ENCODE peak calls at places on chromosomes 11 and 22, in eight cellular contexts. One of them, this sample, is unnamed.

GRCh38 chr11:36672815-36673450 is 74.9 kb upstream of the RAG2 start:
- DNase-seq in GM12891: no peak
- DNase-seq in tibial nerve: peak; percentile 75
- DNase-seq in K562: peak; percentile 32
- DNase-seq in astrocyte of the cerebellum: peak; percentile 23
- DNase-seq in AG08395: peak; percentile 20
- DNase-seq in stimulated activated CD4-positive, alpha-beta T cell treated with anti-CD3 and anti-CD28 coated beads, TNF-alpha, amount 100 ng/mL, for 48 hours: no peak
- DNase-seq in Karpas-422: peak; percentile 77
- DNase-seq in this sample: no peak

GRCh38 chr11:61293869-61294716 is 1.0 kb downstream of the VWCE start:
- DNase-seq in stimulated activated CD4-positive, alpha-beta T cell treated with anti-CD3 and anti-CD28 coated beads, TNF-alpha, amount 100 ng/mL, for 48 hours: peak; percentile 29
- DNase-seq in K562: no peak
- DNase-seq in tibial nerve: peak; percentile 47
- DNase-seq in GM12891: peak; percentile 67
- DNase-seq in Karpas-422: peak; percentile 53
- DNase-seq in astrocyte of the cerebellum: no peak
- DNase-seq in AG08395: peak; percentile 69
- DNase-seq in this sample: peak; percentile 6

GRCh38 chr11:23797624-23798419 is 699.0 kb upstream of the LUZP2 start:
- DNase-seq in K562: no peak
- DNase-seq in astrocyte of the cerebellum: no peak
- DNase-seq in GM12891: no peak
- DNase-seq in Karpas-422: no peak
- DNase-seq in stimulated activated CD4-positive, alpha-beta T cell treated with anti-CD3 and anti-CD28 coated beads, TNF-alpha, amount 100 ng/mL, for 48 hours: no peak
- DNase-seq in tibial nerve: no peak
- DNase-seq in AG08395: no peak
- DNase-seq in this sample: no peak

GRCh38 chr11:31233425-31233824 is 136.1 kb downstream of the DCDC1 start:
- DNase-seq in GM12891: no peak
- DNase-seq in tibial nerve: no peak
- DNase-seq in Karpas-422: peak; percentile 43
- DNase-seq in astrocyte of the cerebellum: no peak
- DNase-seq in K562: no peak
- DNase-seq in AG08395: no peak
- DNase-seq in stimulated activated CD4-positive, alpha-beta T cell treated with anti-CD3 and anti-CD28 coated beads, TNF-alpha, amount 100 ng/mL, for 48 hours: no peak
- DNase-seq in this sample: no peak

GRCh38 chr22:17910561-17911311 is 113.6 kb downstream of the MICAL3 start:
- DNase-seq in Karpas-422: no peak
- DNase-seq in astrocyte of the cerebellum: no peak
- DNase-seq in stimulated activated CD4-positive, alpha-beta T cell treated with anti-CD3 and anti-CD28 coated beads, TNF-alpha, amount 100 ng/mL, for 48 hours: no peak
- DNase-seq in AG08395: peak; percentile 92
- DNase-seq in GM12891: no peak
- DNase-seq in K562: no peak
- DNase-seq in tibial nerve: peak; percentile 28
- DNase-seq in this sample: peak; percentile 94

GRCh38 chr11:66328307-66329144 is 7.7 kb downstream of the RIN1 start:
- DNase-seq in astrocyte of the cerebellum: no peak
- DNase-seq in Karpas-422: peak; percentile 93
- DNase-seq in AG08395: peak; percentile 81
- DNase-seq in GM12891: peak; percentile 91
- DNase-seq in stimulated activated CD4-positive, alpha-beta T cell treated with anti-CD3 and anti-CD28 coated beads, TNF-alpha, amount 100 ng/mL, for 48 hours: peak; percentile 72
- DNase-seq in K562: peak; percentile 85
- DNase-seq in tibial nerve: peak; percentile 80
- DNase-seq in this sample: no peak

GRCh38 chr11:44949160-44950035 is 1.3 kb downstream of the TP53I11 start:
- DNase-seq in K562: peak; percentile 48
- DNase-seq in astrocyte of the cerebellum: no peak
- DNase-seq in GM12891: no peak
- DNase-seq in Karpas-422: no peak
- DNase-seq in stimulated activated CD4-positive, alpha-beta T cell treated with anti-CD3 and anti-CD28 coated beads, TNF-alpha, amount 100 ng/mL, for 48 hours: no peak
- DNase-seq in AG08395: peak; percentile 57
- DNase-seq in tibial nerve: no peak
- DNase-seq in this sample: no peak

GRCh38 chr22:20523118-20523983 is 15.9 kb downstream of the MED15 start:
- DNase-seq in stimulated activated CD4-positive, alpha-beta T cell treated with anti-CD3 and anti-CD28 coated beads, TNF-alpha, amount 100 ng/mL, for 48 hours: no peak
- DNase-seq in AG08395: peak; percentile 73
- DNase-seq in Karpas-422: no peak
- DNase-seq in K562: peak; percentile 76
- DNase-seq in GM12891: no peak
- DNase-seq in tibial nerve: no peak
- DNase-seq in astrocyte of the cerebellum: no peak
- DNase-seq in this sample: peak; percentile 27

GRCh38 chr11:106733518-106734162 is 284.6 kb downstream of the GUCY1A2 start:
- DNase-seq in GM12891: no peak
- DNase-seq in K562: no peak
- DNase-seq in stimulated activated CD4-positive, alpha-beta T cell treated with anti-CD3 and anti-CD28 coated beads, TNF-alpha, amount 100 ng/mL, for 48 hours: no peak
- DNase-seq in Karpas-422: no peak
- DNase-seq in tibial nerve: no peak
- DNase-seq in astrocyte of the cerebellum: no peak
- DNase-seq in AG08395: no peak
- DNase-seq in this sample: no peak

GRCh38 chr11:64251986-64252837 is 882 bp downstream of the PLCB3 start:
- DNase-seq in astrocyte of the cerebellum: no peak
- DNase-seq in K562: peak; percentile 74
- DNase-seq in tibial nerve: no peak
- DNase-seq in GM12891: no peak
- DNase-seq in AG08395: peak; percentile 70
- DNase-seq in Karpas-422: peak; percentile 70
- DNase-seq in stimulated activated CD4-positive, alpha-beta T cell treated with anti-CD3 and anti-CD28 coated beads, TNF-alpha, amount 100 ng/mL, for 48 hours: no peak
- DNase-seq in this sample: no peak

GRCh38 chr22:41480397-41480735 is 11.4 kb downstream of the ACO2 start:
- DNase-seq in stimulated activated CD4-positive, alpha-beta T cell treated with anti-CD3 and anti-CD28 coated beads, TNF-alpha, amount 100 ng/mL, for 48 hours: no peak
- DNase-seq in GM12891: no peak
- DNase-seq in tibial nerve: no peak
- DNase-seq in K562: no peak
- DNase-seq in Karpas-422: no peak
- DNase-seq in AG08395: peak; percentile 37
- DNase-seq in astrocyte of the cerebellum: peak; percentile 66
- DNase-seq in this sample: no peak

GRCh38 chr22:49303061-49303735 is 524.5 kb downstream of the BRD1 start:
- DNase-seq in AG08395: no peak
- DNase-seq in tibial nerve: no peak
- DNase-seq in astrocyte of the cerebellum: no peak
- DNase-seq in GM12891: no peak
- DNase-seq in Karpas-422: no peak
- DNase-seq in stimulated activated CD4-positive, alpha-beta T cell treated with anti-CD3 and anti-CD28 coated beads, TNF-alpha, amount 100 ng/mL, for 48 hours: no peak
- DNase-seq in K562: no peak
- DNase-seq in this sample: no peak

GRCh38 chr11:116366980-116367640 is 405.7 kb downstream of the BUD13 start:
- DNase-seq in Karpas-422: no peak
- DNase-seq in tibial nerve: no peak
- DNase-seq in GM12891: no peak
- DNase-seq in AG08395: no peak
- DNase-seq in K562: no peak
- DNase-seq in astrocyte of the cerebellum: peak; percentile 2
- DNase-seq in stimulated activated CD4-positive, alpha-beta T cell treated with anti-CD3 and anti-CD28 coated beads, TNF-alpha, amount 100 ng/mL, for 48 hours: no peak
- DNase-seq in this sample: no peak

GRCh38 chr11:107040447-107041444 is 22.5 kb upstream of the GUCY1A2 start:
- DNase-seq in tibial nerve: no peak
- DNase-seq in Karpas-422: no peak
- DNase-seq in astrocyte of the cerebellum: peak; percentile 89
- DNase-seq in K562: no peak
- DNase-seq in stimulated activated CD4-positive, alpha-beta T cell treated with anti-CD3 and anti-CD28 coated beads, TNF-alpha, amount 100 ng/mL, for 48 hours: no peak
- DNase-seq in AG08395: no peak
- DNase-seq in GM12891: no peak
- DNase-seq in this sample: no peak

GRCh38 chr11:66420671-66421476 is at the start of gene NPAS4:
- DNase-seq in Karpas-422: no peak
- DNase-seq in K562: no peak
- DNase-seq in stimulated activated CD4-positive, alpha-beta T cell treated with anti-CD3 and anti-CD28 coated beads, TNF-alpha, amount 100 ng/mL, for 48 hours: no peak
- DNase-seq in GM12891: no peak
- DNase-seq in AG08395: no peak
- DNase-seq in tibial nerve: no peak
- DNase-seq in astrocyte of the cerebellum: no peak
- DNase-seq in this sample: no peak

GRCh38 chr22:29308791-29309262 is 2.4 kb downstream of the GAS2L1 start:
- DNase-seq in K562: no peak
- DNase-seq in tibial nerve: no peak
- DNase-seq in astrocyte of the cerebellum: peak; percentile 73
- DNase-seq in stimulated activated CD4-positive, alpha-beta T cell treated with anti-CD3 and anti-CD28 coated beads, TNF-alpha, amount 100 ng/mL, for 48 hours: no peak
- DNase-seq in AG08395: peak; percentile 70
- DNase-seq in Karpas-422: no peak
- DNase-seq in GM12891: no peak
- DNase-seq in this sample: no peak

This sample was measured in gastrocnemius medialis.